ENCODE peak calls at places on chromosomes 5 and 9, in five cellular contexts. One of them, this sample, is unnamed.
A peak's percentile ranks its signal among the peaks of the same experiment; 100 is the strongest.

GRCh38 chr5:15620501-15620900 is 120.5 kb downstream of the FBXL7 start:
- DNase-seq in tibial artery: peak; percentile 78
- DNase-seq in naive thymus-derived CD4-positive, alpha-beta T cell: no peak
- DNase-seq in CD8-positive, alpha-beta memory T cell: no peak
- DNase-seq in psoas muscle: no peak
- DNase-seq in this sample: no peak

GRCh38 chr5:138655530-138656245 is 80.5 kb upstream of the HSPA9 start:
- DNase-seq in tibial artery: no peak
- DNase-seq in naive thymus-derived CD4-positive, alpha-beta T cell: no peak
- DNase-seq in CD8-positive, alpha-beta memory T cell: no peak
- DNase-seq in psoas muscle: no peak
- DNase-seq in this sample: no peak

GRCh38 chr5:75640395-75640794 is 29.1 kb downstream of the ANKDD1B start:
- DNase-seq in tibial artery: no peak
- DNase-seq in naive thymus-derived CD4-positive, alpha-beta T cell: no peak
- DNase-seq in CD8-positive, alpha-beta memory T cell: no peak
- DNase-seq in psoas muscle: no peak
- DNase-seq in this sample: no peak

GRCh38 chr5:75611324-75612210 is at the start of gene ANKDD1B:
- DNase-seq in tibial artery: peak; percentile 26
- DNase-seq in naive thymus-derived CD4-positive, alpha-beta T cell: no peak
- DNase-seq in CD8-positive, alpha-beta memory T cell: no peak
- DNase-seq in psoas muscle: peak; percentile 60
- DNase-seq in this sample: peak; percentile 60

GRCh38 chr9:107612136-107612535 is 122.6 kb upstream of the KLF4 start:
- DNase-seq in tibial artery: peak; percentile 90
- DNase-seq in naive thymus-derived CD4-positive, alpha-beta T cell: no peak
- DNase-seq in CD8-positive, alpha-beta memory T cell: no peak
- DNase-seq in psoas muscle: peak; percentile 87
- DNase-seq in this sample: no peak

GRCh38 chr5:65769539-65769938 is 47.5 kb downstream of the NLN start:
- DNase-seq in tibial artery: no peak
- DNase-seq in naive thymus-derived CD4-positive, alpha-beta T cell: no peak
- DNase-seq in CD8-positive, alpha-beta memory T cell: no peak
- DNase-seq in psoas muscle: no peak
- DNase-seq in this sample: no peak

GRCh38 chr9:110578896-110579752 is at the start of gene SVEP1:
- DNase-seq in tibial artery: peak; percentile 35
- DNase-seq in naive thymus-derived CD4-positive, alpha-beta T cell: no peak
- DNase-seq in CD8-positive, alpha-beta memory T cell: no peak
- DNase-seq in psoas muscle: peak; percentile 76
- DNase-seq in this sample: peak; percentile 51

GRCh38 chr9:93600504-93600903 is 24.1 kb downstream of the PHF2 start:
- DNase-seq in tibial artery: no peak
- DNase-seq in naive thymus-derived CD4-positive, alpha-beta T cell: no peak
- DNase-seq in CD8-positive, alpha-beta memory T cell: no peak
- DNase-seq in psoas muscle: peak; percentile 52
- DNase-seq in this sample: no peak

GRCh38 chr9:72542917-72543316 is 21.5 kb downstream of the TMC1 start:
- DNase-seq in tibial artery: no peak
- DNase-seq in naive thymus-derived CD4-positive, alpha-beta T cell: no peak
- DNase-seq in CD8-positive, alpha-beta memory T cell: no peak
- DNase-seq in psoas muscle: no peak
- DNase-seq in this sample: no peak

GRCh38 chr5:59051938-59052337 is 469.1 kb downstream of the RAB3C start:
- DNase-seq in tibial artery: no peak
- DNase-seq in naive thymus-derived CD4-positive, alpha-beta T cell: no peak
- DNase-seq in CD8-positive, alpha-beta memory T cell: no peak
- DNase-seq in psoas muscle: no peak
- DNase-seq in this sample: no peak

GRCh38 chr9:68653141-68653595 is 51.9 kb upstream of the PIP5K1B start:
- DNase-seq in tibial artery: no peak
- DNase-seq in naive thymus-derived CD4-positive, alpha-beta T cell: no peak
- DNase-seq in CD8-positive, alpha-beta memory T cell: no peak
- DNase-seq in psoas muscle: no peak
- DNase-seq in this sample: no peak

GRCh38 chr5:152568101-152568500 is 163.0 kb upstream of the NMUR2 start:
- DNase-seq in tibial artery: no peak
- DNase-seq in naive thymus-derived CD4-positive, alpha-beta T cell: no peak
- DNase-seq in CD8-positive, alpha-beta memory T cell: no peak
- DNase-seq in psoas muscle: no peak
- DNase-seq in this sample: no peak

GRCh38 chr5:109987970-109988369 is 298.2 kb downstream of the MAN2A1 start:
- DNase-seq in tibial artery: no peak
- DNase-seq in naive thymus-derived CD4-positive, alpha-beta T cell: no peak
- DNase-seq in CD8-positive, alpha-beta memory T cell: no peak
- DNase-seq in psoas muscle: no peak
- DNase-seq in this sample: no peak

GRCh38 chr5:132744659-132745058 is 2.6 kb upstream of the CCNI2 start:
- DNase-seq in tibial artery: no peak
- DNase-seq in naive thymus-derived CD4-positive, alpha-beta T cell: no peak
- DNase-seq in CD8-positive, alpha-beta memory T cell: no peak
- DNase-seq in psoas muscle: no peak
- DNase-seq in this sample: no peak

GRCh38 chr5:114010362-114010761 is 351.5 kb upstream of the KCNN2 start:
- DNase-seq in tibial artery: no peak
- DNase-seq in naive thymus-derived CD4-positive, alpha-beta T cell: no peak
- DNase-seq in CD8-positive, alpha-beta memory T cell: no peak
- DNase-seq in psoas muscle: no peak
- DNase-seq in this sample: no peak

GRCh38 chr9:133463864-133464615 is 4.3 kb downstream of the CACFD1 start:
- DNase-seq in tibial artery: no peak
- DNase-seq in naive thymus-derived CD4-positive, alpha-beta T cell: no peak
- DNase-seq in CD8-positive, alpha-beta memory T cell: no peak
- DNase-seq in psoas muscle: no peak
- DNase-seq in this sample: no peak

DNA sequence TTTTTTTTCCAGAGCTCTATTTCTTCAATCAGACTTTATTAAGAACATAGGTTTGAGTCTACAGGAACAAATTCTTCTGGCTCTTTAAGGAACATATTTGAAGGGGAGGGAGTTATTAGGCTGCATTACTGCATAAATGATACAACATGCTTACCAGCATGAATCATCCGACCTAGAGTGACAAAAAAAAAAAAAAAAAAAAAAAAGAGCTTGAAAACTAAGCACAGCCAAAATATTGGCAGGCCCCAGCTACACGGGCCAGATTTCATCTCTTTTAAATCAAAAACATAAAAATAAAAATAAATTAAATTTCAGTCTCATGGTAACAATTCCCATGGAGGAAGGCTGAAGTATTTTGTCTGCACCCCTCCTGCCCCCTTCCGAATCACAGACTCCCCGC is 26.3 kb downstream of the MSX2 start:
- DNase-seq in tibial artery: no peak
- DNase-seq in naive thymus-derived CD4-positive, alpha-beta T cell: no peak
- DNase-seq in CD8-positive, alpha-beta memory T cell: no peak
- DNase-seq in psoas muscle: no peak
- DNase-seq in this sample: no peak
- H3K27me3 ChIP-seq in tibial artery: no peaks in the 10 kb centered on the region
- H3K27me3 ChIP-seq in naive thymus-derived CD4-positive, alpha-beta T cell: no peaks in the 10 kb centered on the region
- H3K27me3 ChIP-seq in CD8-positive, alpha-beta memory T cell: peaks cover 10% of the 10 kb centered on the region
- H3K27me3 ChIP-seq in psoas muscle: peaks cover 14% of the 10 kb centered on the region
- H3K27me3 ChIP-seq in this sample: no peaks in the 10 kb centered on the region

DNA sequence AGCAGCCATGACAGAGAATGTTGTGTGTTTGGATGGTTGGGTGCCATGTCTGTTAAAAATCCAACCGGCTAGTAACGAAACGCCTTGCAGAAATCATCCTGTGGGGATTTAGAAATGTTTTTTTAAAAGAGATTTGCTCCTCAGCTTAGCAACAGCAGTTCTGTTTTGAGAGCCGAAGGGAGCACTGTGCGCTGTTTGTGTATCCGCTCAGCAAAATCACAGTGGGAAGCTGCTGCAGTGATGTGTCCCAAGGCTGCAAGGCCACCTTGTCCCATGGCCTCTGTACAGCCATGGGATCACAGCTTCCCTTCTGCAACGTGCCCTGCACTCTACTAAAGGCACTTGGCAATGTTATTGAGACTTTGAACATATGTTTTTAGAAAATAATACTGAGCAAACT is 40.9 kb downstream of the TRIO start:
- DNase-seq in tibial artery: no peak
- DNase-seq in naive thymus-derived CD4-positive, alpha-beta T cell: no peak
- DNase-seq in CD8-positive, alpha-beta memory T cell: no peak
- DNase-seq in psoas muscle: no peak
- DNase-seq in this sample: no peak
- H3K4me1 ChIP-seq in tibial artery: peaks cover 100% of the 10 kb centered on the region
- H3K4me1 ChIP-seq in naive thymus-derived CD4-positive, alpha-beta T cell: no peaks in the 10 kb centered on the region
- H3K4me1 ChIP-seq in CD8-positive, alpha-beta memory T cell: no peaks in the 10 kb centered on the region
- H3K4me1 ChIP-seq in psoas muscle: peaks cover 84% of the 10 kb centered on the region
- H3K4me1 ChIP-seq in this sample: no peaks in the 10 kb centered on the region

GRCh38 chr5:515273-515836 is 8.9 kb downstream of the SLC9A3 start:
- DNase-seq in tibial artery: no peak
- DNase-seq in naive thymus-derived CD4-positive, alpha-beta T cell: no peak
- DNase-seq in CD8-positive, alpha-beta memory T cell: no peak
- DNase-seq in psoas muscle: no peak
- DNase-seq in this sample: no peak

GRCh38 chr5:518721-519120 is 5.5 kb downstream of the SLC9A3 start:
- DNase-seq in tibial artery: no peak
- DNase-seq in naive thymus-derived CD4-positive, alpha-beta T cell: no peak
- DNase-seq in CD8-positive, alpha-beta memory T cell: no peak
- DNase-seq in psoas muscle: no peak
- DNase-seq in this sample: peak; percentile 90

GRCh38 chr5:517535-518100 is 6.6 kb downstream of the SLC9A3 start:
- DNase-seq in tibial artery: no peak
- DNase-seq in naive thymus-derived CD4-positive, alpha-beta T cell: no peak
- DNase-seq in CD8-positive, alpha-beta memory T cell: no peak
- DNase-seq in psoas muscle: no peak
- DNase-seq in this sample: no peak

GRCh38 chr5:516338-516925 is 7.8 kb downstream of the SLC9A3 start:
- DNase-seq in tibial artery: no peak
- DNase-seq in naive thymus-derived CD4-positive, alpha-beta T cell: no peak
- DNase-seq in CD8-positive, alpha-beta memory T cell: no peak
- DNase-seq in psoas muscle: no peak
- DNase-seq in this sample: no peak

GRCh38 chr5:516980-517379 is 7.3 kb downstream of the SLC9A3 start:
- DNase-seq in tibial artery: no peak
- DNase-seq in naive thymus-derived CD4-positive, alpha-beta T cell: no peak
- DNase-seq in CD8-positive, alpha-beta memory T cell: no peak
- DNase-seq in psoas muscle: no peak
- DNase-seq in this sample: no peak
- H3K27me3 ChIP-seq in tibial artery: no peaks in the 10 kb centered on the region
- H3K27me3 ChIP-seq in naive thymus-derived CD4-positive, alpha-beta T cell: no peaks in the 10 kb centered on the region
- H3K27me3 ChIP-seq in CD8-positive, alpha-beta memory T cell: no peaks in the 10 kb centered on the region
- H3K27me3 ChIP-seq in psoas muscle: no peaks in the 10 kb centered on the region
- H3K27me3 ChIP-seq in this sample: no peaks in the 10 kb centered on the region

GRCh38 chr5:140567871-140568270 is 3.2 kb downstream of the SLC35A4 start:
- DNase-seq in tibial artery: no peak
- DNase-seq in naive thymus-derived CD4-positive, alpha-beta T cell: no peak
- DNase-seq in CD8-positive, alpha-beta memory T cell: no peak
- DNase-seq in psoas muscle: no peak
- DNase-seq in this sample: no peak
- H3K4me1 ChIP-seq in tibial artery: peaks cover 45% of the 10 kb centered on the region
- H3K4me1 ChIP-seq in naive thymus-derived CD4-positive, alpha-beta T cell: peaks cover 28% of the 10 kb centered on the region
- H3K4me1 ChIP-seq in CD8-positive, alpha-beta memory T cell: peaks cover 43% of the 10 kb centered on the region
- H3K4me1 ChIP-seq in psoas muscle: peaks cover 76% of the 10 kb centered on the region
- H3K4me1 ChIP-seq in this sample: peaks cover 3% of the 10 kb centered on the region

This sample was measured in Peyer's patch.